ENCODE peak calls at places on chromosomes 5 and 9, in four cellular contexts. One of them, this sample, is unnamed.

GRCh38 chr5:62460578-62460983 is 48.0 kb downstream of the IPO11 start:
- DNase-seq in astrocyte of the spinal cord: peak
- DNase-seq in suprapubic skin: no peak
- DNase-seq in left ventricle myocardium inferior: no peak
- DNase-seq in this sample: no peak

GRCh38 chr9:16318516-16319060 is 551.9 kb downstream of the BNC2 start:
- DNase-seq in suprapubic skin: peak
- DNase-seq in left ventricle myocardium inferior: no peak
- DNase-seq in astrocyte of the spinal cord: no peak
- DNase-seq in this sample: peak

GRCh38 chr5:82107277-82107676 is 135.5 kb downstream of the ATG10 start:
- DNase-seq in suprapubic skin: no peak
- DNase-seq in astrocyte of the spinal cord: peak
- DNase-seq in left ventricle myocardium inferior: no peak
- DNase-seq in this sample: no peak

GRCh38 chr9:133200631-133201030 is 8.4 kb downstream of the OBP2B start:
- DNase-seq in astrocyte of the spinal cord: no peak
- DNase-seq in left ventricle myocardium inferior: no peak
- DNase-seq in suprapubic skin: no peak
- DNase-seq in this sample: no peak

GRCh38 chr9:13131991-13132390 is 147.5 kb downstream of the MPDZ start:
- DNase-seq in suprapubic skin: no peak
- DNase-seq in astrocyte of the spinal cord: no peak
- DNase-seq in left ventricle myocardium inferior: no peak
- DNase-seq in this sample: no peak

GRCh38 chr5:355379-355935 is 33.9 kb downstream of the AHRR start:
- DNase-seq in left ventricle myocardium inferior: no peak
- DNase-seq in suprapubic skin: peak
- DNase-seq in astrocyte of the spinal cord: no peak
- DNase-seq in this sample: peak

GRCh38 chr9:110015759-110016158 is 192.2 kb downstream of the C9orf152 start:
- DNase-seq in astrocyte of the spinal cord: peak
- DNase-seq in suprapubic skin: no peak
- DNase-seq in left ventricle myocardium inferior: no peak
- DNase-seq in this sample: no peak

GRCh38 chr5:149358294-149358651 is 427 bp downstream of the PCYOX1L start:
- DNase-seq in astrocyte of the spinal cord: no peak
- DNase-seq in suprapubic skin: no peak
- DNase-seq in left ventricle myocardium inferior: peak
- DNase-seq in this sample: no peak

GRCh38 chr5:161378701-161379100 is 167.8 kb downstream of the GABRB2 start:
- DNase-seq in suprapubic skin: no peak
- DNase-seq in left ventricle myocardium inferior: no peak
- DNase-seq in astrocyte of the spinal cord: no peak
- DNase-seq in this sample: no peak

GRCh38 chr5:144697847-144698262 is 527.2 kb downstream of the KCTD16 start:
- DNase-seq in suprapubic skin: no peak
- DNase-seq in astrocyte of the spinal cord: peak
- DNase-seq in left ventricle myocardium inferior: no peak
- DNase-seq in this sample: no peak

GRCh38 chr9:127878001-127878651 is 651 bp upstream of the AK1 start:
- DNase-seq in suprapubic skin: no peak
- DNase-seq in astrocyte of the spinal cord: no peak
- DNase-seq in left ventricle myocardium inferior: no peak
- DNase-seq in this sample: no peak

GRCh38 chr9:99848447-99848846 is 26.8 kb downstream of the NR4A3 start:
- DNase-seq in suprapubic skin: no peak
- DNase-seq in left ventricle myocardium inferior: no peak
- DNase-seq in astrocyte of the spinal cord: no peak
- DNase-seq in this sample: no peak

GRCh38 chr9:108622467-108622866 is 233.3 kb downstream of the ACTL7B start:
- DNase-seq in left ventricle myocardium inferior: no peak
- DNase-seq in astrocyte of the spinal cord: peak
- DNase-seq in suprapubic skin: no peak
- DNase-seq in this sample: no peak

GRCh38 chr5:173016621-173017046 is 33.1 kb downstream of the ATP6V0E1 start:
- DNase-seq in astrocyte of the spinal cord: peak
- DNase-seq in left ventricle myocardium inferior: no peak
- DNase-seq in suprapubic skin: peak
- DNase-seq in this sample: peak

GRCh38 chr5:115096034-115096769 is 73.5 kb downstream of the TRIM36 start:
- DNase-seq in astrocyte of the spinal cord: no peak
- DNase-seq in suprapubic skin: no peak
- DNase-seq in left ventricle myocardium inferior: no peak
- DNase-seq in this sample: no peak

GRCh38 chr5:72144762-72145161 is 37.5 kb downstream of the MAP1B start:
- DNase-seq in left ventricle myocardium inferior: no peak
- DNase-seq in suprapubic skin: no peak
- DNase-seq in astrocyte of the spinal cord: no peak
- DNase-seq in this sample: no peak
- TF ChIP-seq CTCF in left ventricle myocardium inferior: no peak
- TF ChIP-seq CTCF in suprapubic skin: no peak
- TF ChIP-seq CTCF in astrocyte of the spinal cord: no peak
- TF ChIP-seq CTCF in this sample: no peak

GRCh38 chr9:130864541-130864940 is 29.5 kb downstream of the ABL1 start:
- DNase-seq in astrocyte of the spinal cord: no peak
- DNase-seq in suprapubic skin: no peak
- DNase-seq in left ventricle myocardium inferior: no peak
- DNase-seq in this sample: peak
- TF ChIP-seq CTCF in astrocyte of the spinal cord: no peak
- TF ChIP-seq CTCF in suprapubic skin: no peak
- TF ChIP-seq CTCF in left ventricle myocardium inferior: no peak
- TF ChIP-seq CTCF in this sample: no peak

DNA sequence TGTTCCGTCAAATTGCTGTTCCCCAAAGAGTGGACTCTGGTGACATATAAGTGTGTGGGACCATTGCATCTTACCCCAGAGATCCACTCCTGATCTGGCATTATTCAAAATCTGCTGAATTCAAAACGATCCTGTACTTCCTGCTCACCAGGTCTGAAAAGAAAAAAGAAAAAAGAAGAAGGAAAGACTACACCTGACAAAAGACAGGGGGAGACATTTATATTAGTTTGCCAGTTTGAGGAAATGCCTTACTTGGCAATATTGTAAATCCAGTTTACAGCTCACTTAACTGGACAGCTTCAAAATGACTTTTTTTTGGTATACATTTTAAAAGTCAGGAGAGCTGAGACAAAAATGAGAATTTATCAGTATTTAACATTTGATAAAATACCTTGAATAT is 15.0 kb upstream of the GRHPR start:
- DNase-seq in astrocyte of the spinal cord: no peak
- DNase-seq in suprapubic skin: no peak
- DNase-seq in left ventricle myocardium inferior: no peak
- DNase-seq in this sample: no peak
- TF ChIP-seq CTCF in astrocyte of the spinal cord: peak
- TF ChIP-seq CTCF in suprapubic skin: no peak
- TF ChIP-seq CTCF in left ventricle myocardium inferior: no peak
- TF ChIP-seq CTCF in this sample: no peak

GRCh38 chr9:35508069-35508468 is 18.2 kb downstream of the RUSC2 start:
- DNase-seq in left ventricle myocardium inferior: no peak
- DNase-seq in suprapubic skin: no peak
- DNase-seq in astrocyte of the spinal cord: no peak
- DNase-seq in this sample: no peak

GRCh38 chr9:35510366-35510744 is 20.4 kb downstream of the RUSC2 start:
- DNase-seq in astrocyte of the spinal cord: no peak
- DNase-seq in left ventricle myocardium inferior: no peak
- DNase-seq in suprapubic skin: no peak
- DNase-seq in this sample: no peak

GRCh38 chr9:35511453-35511852 is 21.5 kb downstream of the RUSC2 start:
- DNase-seq in astrocyte of the spinal cord: no peak
- DNase-seq in suprapubic skin: no peak
- DNase-seq in left ventricle myocardium inferior: no peak
- DNase-seq in this sample: no peak

GRCh38 chr9:35506359-35506758 is 16.4 kb downstream of the RUSC2 start:
- DNase-seq in left ventricle myocardium inferior: no peak
- DNase-seq in suprapubic skin: no peak
- DNase-seq in astrocyte of the spinal cord: no peak
- DNase-seq in this sample: no peak

GRCh38 chr9:35510745-35511428 is 21.0 kb downstream of the RUSC2 start:
- DNase-seq in left ventricle myocardium inferior: peak
- DNase-seq in suprapubic skin: no peak
- DNase-seq in astrocyte of the spinal cord: peak
- DNase-seq in this sample: peak
- TF ChIP-seq CTCF in left ventricle myocardium inferior: peak
- TF ChIP-seq CTCF in suprapubic skin: no peak
- TF ChIP-seq CTCF in astrocyte of the spinal cord: peak
- TF ChIP-seq CTCF in this sample: no peak

GRCh38 chr5:177382423-177383029 is 1.7 kb upstream of the SLC34A1 start:
- DNase-seq in astrocyte of the spinal cord: peak
- DNase-seq in suprapubic skin: no peak
- DNase-seq in left ventricle myocardium inferior: no peak
- DNase-seq in this sample: no peak
- TF ChIP-seq CTCF in astrocyte of the spinal cord: peak
- TF ChIP-seq CTCF in suprapubic skin: no peak
- TF ChIP-seq CTCF in left ventricle myocardium inferior: peak
- TF ChIP-seq CTCF in this sample: no peak

DNA sequence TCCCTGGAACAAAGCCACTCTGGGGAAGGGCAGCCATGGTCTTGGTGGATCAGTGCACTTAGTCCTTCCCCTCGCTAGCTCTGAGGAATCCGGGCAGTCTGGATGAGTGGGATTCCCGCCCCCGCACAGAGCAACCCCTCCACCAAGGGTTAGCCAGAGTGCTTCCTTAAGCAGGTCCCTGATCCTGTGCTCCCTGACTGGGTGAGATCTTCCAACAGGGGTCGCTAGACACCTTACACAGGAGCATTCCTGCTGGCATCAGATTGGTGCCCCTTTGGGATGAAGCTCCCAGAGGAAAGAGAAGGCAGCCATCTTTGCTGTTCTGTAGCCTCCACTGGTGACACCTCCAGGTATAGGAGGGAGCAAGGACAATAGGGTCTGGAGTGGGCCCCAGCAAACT is 228.8 kb downstream of the AP3B1 start:
- DNase-seq in left ventricle myocardium inferior: no peak
- DNase-seq in suprapubic skin: no peak
- DNase-seq in astrocyte of the spinal cord: no peak
- DNase-seq in this sample: no peak
- TF ChIP-seq CTCF in left ventricle myocardium inferior: no peak
- TF ChIP-seq CTCF in suprapubic skin: no peak
- TF ChIP-seq CTCF in astrocyte of the spinal cord: no peak
- TF ChIP-seq CTCF in this sample: no peak

This sample was measured in coronary artery.